ENCODE peak calls at places on chromosome 18, in four cellular contexts. One of them, this sample, is unnamed.

GRCh38 chr18:54147439-54147838 is 77.0 kb downstream of the MBD2 start:
- DNase-seq in stimulated activated CD8-positive, alpha-beta memory T cell treated with anti-CD3 and anti-CD28 coated beads, Interleukin-15, amount 100 ng/mL, for 1 hour: no peak
- DNase-seq in ecto neural progenitor cell: no peak
- DNase-seq in NCI-H1930: no peak
- DNase-seq in this sample: no peak

GRCh38 chr18:79612291-79613108 is 67.1 kb upstream of the CTDP1 start:
- DNase-seq in stimulated activated CD8-positive, alpha-beta memory T cell treated with anti-CD3 and anti-CD28 coated beads, Interleukin-15, amount 100 ng/mL, for 1 hour: no peak
- DNase-seq in NCI-H1930: no peak
- DNase-seq in ecto neural progenitor cell: no peak
- DNase-seq in this sample: no peak

GRCh38 chr18:48947102-48947501 is 3.7 kb downstream of the SMAD7 start:
- DNase-seq in NCI-H1930: no peak
- DNase-seq in ecto neural progenitor cell: no peak
- DNase-seq in stimulated activated CD8-positive, alpha-beta memory T cell treated with anti-CD3 and anti-CD28 coated beads, Interleukin-15, amount 100 ng/mL, for 1 hour: no peak
- DNase-seq in this sample: no peak

GRCh38 chr18:45619826-45620201 is 4.5 kb downstream of the SLC14A2 start:
- DNase-seq in stimulated activated CD8-positive, alpha-beta memory T cell treated with anti-CD3 and anti-CD28 coated beads, Interleukin-15, amount 100 ng/mL, for 1 hour: no peak
- DNase-seq in ecto neural progenitor cell: no peak
- DNase-seq in NCI-H1930: no peak
- DNase-seq in this sample: no peak

GRCh38 chr18:2961828-2962227 is 51.1 kb downstream of the LPIN2 start:
- DNase-seq in ecto neural progenitor cell: no peak
- DNase-seq in NCI-H1930: no peak
- DNase-seq in stimulated activated CD8-positive, alpha-beta memory T cell treated with anti-CD3 and anti-CD28 coated beads, Interleukin-15, amount 100 ng/mL, for 1 hour: no peak
- DNase-seq in this sample: no peak

GRCh38 chr18:28903366-28903765 is 726.4 kb upstream of the CDH2 start:
- DNase-seq in NCI-H1930: no peak
- DNase-seq in ecto neural progenitor cell: no peak
- DNase-seq in stimulated activated CD8-positive, alpha-beta memory T cell treated with anti-CD3 and anti-CD28 coated beads, Interleukin-15, amount 100 ng/mL, for 1 hour: no peak
- DNase-seq in this sample: no peak

GRCh38 chr18:32042337-32042736 is 23.7 kb downstream of the RNF125 start:
- DNase-seq in ecto neural progenitor cell: no peak
- DNase-seq in stimulated activated CD8-positive, alpha-beta memory T cell treated with anti-CD3 and anti-CD28 coated beads, Interleukin-15, amount 100 ng/mL, for 1 hour: no peak
- DNase-seq in NCI-H1930: no peak
- DNase-seq in this sample: no peak

GRCh38 chr18:48183613-48184012 is 225.6 kb downstream of the ZBTB7C start:
- DNase-seq in stimulated activated CD8-positive, alpha-beta memory T cell treated with anti-CD3 and anti-CD28 coated beads, Interleukin-15, amount 100 ng/mL, for 1 hour: no peak
- DNase-seq in ecto neural progenitor cell: no peak
- DNase-seq in NCI-H1930: no peak
- DNase-seq in this sample: no peak

GRCh38 chr18:39749154-39749553 is 2183.6 kb upstream of the CELF4 start:
- DNase-seq in NCI-H1930: no peak
- DNase-seq in stimulated activated CD8-positive, alpha-beta memory T cell treated with anti-CD3 and anti-CD28 coated beads, Interleukin-15, amount 100 ng/mL, for 1 hour: no peak
- DNase-seq in ecto neural progenitor cell: no peak
- DNase-seq in this sample: no peak

GRCh38 chr18:57710226-57710625 is 88.6 kb upstream of the NARS1 start:
- DNase-seq in ecto neural progenitor cell: no peak
- DNase-seq in stimulated activated CD8-positive, alpha-beta memory T cell treated with anti-CD3 and anti-CD28 coated beads, Interleukin-15, amount 100 ng/mL, for 1 hour: no peak
- DNase-seq in NCI-H1930: no peak
- DNase-seq in this sample: no peak

GRCh38 chr18:22363867-22364463 is 53.8 kb downstream of the CTAGE1 start:
- DNase-seq in ecto neural progenitor cell: no peak
- DNase-seq in stimulated activated CD8-positive, alpha-beta memory T cell treated with anti-CD3 and anti-CD28 coated beads, Interleukin-15, amount 100 ng/mL, for 1 hour: no peak
- DNase-seq in NCI-H1930: no peak
- DNase-seq in this sample: no peak

GRCh38 chr18:1648715-1649114 is 744.0 kb downstream of the ADCYAP1 start:
- DNase-seq in stimulated activated CD8-positive, alpha-beta memory T cell treated with anti-CD3 and anti-CD28 coated beads, Interleukin-15, amount 100 ng/mL, for 1 hour: no peak
- DNase-seq in ecto neural progenitor cell: no peak
- DNase-seq in NCI-H1930: no peak
- DNase-seq in this sample: no peak

GRCh38 chr18:36441872-36442271 is 144.4 kb downstream of the FHOD3 start:
- DNase-seq in stimulated activated CD8-positive, alpha-beta memory T cell treated with anti-CD3 and anti-CD28 coated beads, Interleukin-15, amount 100 ng/mL, for 1 hour: no peak
- DNase-seq in ecto neural progenitor cell: no peak
- DNase-seq in NCI-H1930: no peak
- DNase-seq in this sample: no peak

GRCh38 chr18:31042068-31042390 is 513 bp downstream of the DSC3 start:
- DNase-seq in ecto neural progenitor cell: no peak
- DNase-seq in NCI-H1930: no peak
- DNase-seq in stimulated activated CD8-positive, alpha-beta memory T cell treated with anti-CD3 and anti-CD28 coated beads, Interleukin-15, amount 100 ng/mL, for 1 hour: no peak
- DNase-seq in this sample: no peak

GRCh38 chr18:34840416-34840815 is 130.3 kb downstream of the DTNA start:
- DNase-seq in stimulated activated CD8-positive, alpha-beta memory T cell treated with anti-CD3 and anti-CD28 coated beads, Interleukin-15, amount 100 ng/mL, for 1 hour: no peak
- DNase-seq in ecto neural progenitor cell: no peak
- DNase-seq in NCI-H1930: no peak
- DNase-seq in this sample: no peak

GRCh38 chr18:36067118-36067957 is at the start of gene RPRD1A:
- DNase-seq in NCI-H1930: peak; percentile 95
- DNase-seq in ecto neural progenitor cell: peak; percentile 97
- DNase-seq in stimulated activated CD8-positive, alpha-beta memory T cell treated with anti-CD3 and anti-CD28 coated beads, Interleukin-15, amount 100 ng/mL, for 1 hour: peak; percentile 96
- DNase-seq in this sample: peak; percentile 99

GRCh38 chr18:28584726-28585125 is 407.8 kb upstream of the CDH2 start:
- DNase-seq in ecto neural progenitor cell: no peak
- DNase-seq in stimulated activated CD8-positive, alpha-beta memory T cell treated with anti-CD3 and anti-CD28 coated beads, Interleukin-15, amount 100 ng/mL, for 1 hour: no peak
- DNase-seq in NCI-H1930: no peak
- DNase-seq in this sample: no peak

GRCh38 chr18:77906103-77906502 is 656.5 kb downstream of the GALR1 start:
- DNase-seq in ecto neural progenitor cell: no peak
- DNase-seq in stimulated activated CD8-positive, alpha-beta memory T cell treated with anti-CD3 and anti-CD28 coated beads, Interleukin-15, amount 100 ng/mL, for 1 hour: no peak
- DNase-seq in NCI-H1930: no peak
- DNase-seq in this sample: no peak

GRCh38 chr18:28855524-28855923 is 678.6 kb upstream of the CDH2 start:
- DNase-seq in NCI-H1930: no peak
- DNase-seq in stimulated activated CD8-positive, alpha-beta memory T cell treated with anti-CD3 and anti-CD28 coated beads, Interleukin-15, amount 100 ng/mL, for 1 hour: no peak
- DNase-seq in ecto neural progenitor cell: no peak
- DNase-seq in this sample: no peak

GRCh38 chr18:427005-427404 is 73.5 kb downstream of the COLEC12 start:
- DNase-seq in NCI-H1930: no peak
- DNase-seq in ecto neural progenitor cell: no peak
- DNase-seq in stimulated activated CD8-positive, alpha-beta memory T cell treated with anti-CD3 and anti-CD28 coated beads, Interleukin-15, amount 100 ng/mL, for 1 hour: no peak
- DNase-seq in this sample: no peak

GRCh38 chr18:34222396-34223163 is 2.1 kb downstream of the NOL4 start:
- DNase-seq in NCI-H1930: peak; percentile 69
- DNase-seq in stimulated activated CD8-positive, alpha-beta memory T cell treated with anti-CD3 and anti-CD28 coated beads, Interleukin-15, amount 100 ng/mL, for 1 hour: no peak
- DNase-seq in ecto neural progenitor cell: peak; percentile 70
- DNase-seq in this sample: no peak

GRCh38 chr18:67730884-67731283 is 214.4 kb upstream of the DSEL start:
- DNase-seq in stimulated activated CD8-positive, alpha-beta memory T cell treated with anti-CD3 and anti-CD28 coated beads, Interleukin-15, amount 100 ng/mL, for 1 hour: no peak
- DNase-seq in ecto neural progenitor cell: no peak
- DNase-seq in NCI-H1930: no peak
- DNase-seq in this sample: no peak

GRCh38 chr18:29176681-29177080 is 999.8 kb upstream of the CDH2 start:
- DNase-seq in ecto neural progenitor cell: no peak
- DNase-seq in NCI-H1930: no peak
- DNase-seq in stimulated activated CD8-positive, alpha-beta memory T cell treated with anti-CD3 and anti-CD28 coated beads, Interleukin-15, amount 100 ng/mL, for 1 hour: no peak
- DNase-seq in this sample: no peak

GRCh38 chr18:10840768-10841167 is 308.6 kb downstream of the PIEZO2 start:
- DNase-seq in stimulated activated CD8-positive, alpha-beta memory T cell treated with anti-CD3 and anti-CD28 coated beads, Interleukin-15, amount 100 ng/mL, for 1 hour: no peak
- DNase-seq in NCI-H1930: no peak
- DNase-seq in ecto neural progenitor cell: no peak
- DNase-seq in this sample: no peak

This sample was measured in esophagus muscularis mucosa.